ENCODE peak calls at places on chromosomes 13 and 19, in seven cellular contexts. F is EL, L is activated B cell treated with CpG ODN at 0.5 μM for 24 hours, B is mucosa of descending colon, Y is pulmonary artery endothelial cell, Q is BE2C, S is T-helper 2 cell. K is an unnamed sample.

GRCh38 chr13:52751196-52751595 is 11.6 kb upstream of the CNMD start:
- DNase-seq in F (no peak), L (no peak), B (no peak), Y (no peak), Q (no peak), S (no peak), K (no peak)

GRCh38 chr13:51523082-51523518 is 61.2 kb upstream of the WDFY2 start:
- DNase-seq in F (peak), L (no peak), B (no peak), Y (no peak), Q (peak), S (no peak), K (no peak)

GRCh38 chr13:59266478-59267063 is 897.2 kb downstream of the DIAPH3 start:
- DNase-seq in F (no peak), L (no peak), B (no peak), Y (peak), Q (no peak), S (no peak), K (no peak)

GRCh38 chr13:111296417-111296816 is 24.0 kb upstream of the TEX29 start:
- DNase-seq in F (no peak), L (no peak), B (no peak), Y (no peak), Q (no peak), S (no peak), K (no peak)

GRCh38 chr13:25990801-25991200 is 61.0 kb downstream of the SHISA2 start:
- DNase-seq in F (peak), L (no peak), B (no peak), Y (no peak), Q (no peak), S (no peak), K (no peak)

GRCh38 chr19:52554216-52554971 is 15.7 kb upstream of the ZNF701 start:
- DNase-seq in F (no peak), L (no peak), B (no peak), Y (no peak), Q (no peak), S (no peak), K (no peak)

GRCh38 chr19:45768644-45769053 is 403 bp downstream of the SIX5 start:
- DNase-seq in F (peak), L (peak), B (peak), Y (no peak), Q (no peak), S (no peak), K (peak)

GRCh38 chr19:17419154-17419490 is 725 bp upstream of the MVB12A start:
- DNase-seq in F (peak), L (no peak), B (no peak), Y (no peak), Q (no peak), S (no peak), K (no peak)

GRCh38 chr13:45690636-45691035 is 11.5 kb upstream of the CBY2 start:
- DNase-seq in F (no peak), L (no peak), B (no peak), Y (no peak), Q (no peak), S (no peak), K (no peak)

GRCh38 chr13:86813198-86813597 is 858.0 kb upstream of the SLITRK5 start:
- DNase-seq in F (no peak), L (no peak), B (no peak), Y (no peak), Q (no peak), S (no peak), K (no peak)

GRCh38 chr13:45280751-45281634 is 60.0 kb downstream of the TPT1 start:
- DNase-seq in F (peak), L (peak), B (peak), Y (peak), Q (peak), S (peak), K (peak)

GRCh38 chr13:82962422-82962821 is 919.9 kb downstream of the SLITRK1 start:
- DNase-seq in F (peak), L (no peak), B (no peak), Y (no peak), Q (no peak), S (no peak), K (no peak)

GRCh38 chr19:40585241-40585640 is 8.6 kb downstream of the SHKBP1 start:
- DNase-seq in F (no peak), L (no peak), B (no peak), Y (no peak), Q (no peak), S (no peak), K (no peak)

GRCh38 chr19:33938821-33939220 is 142.2 kb downstream of the KCTD15 start:
- DNase-seq in F (no peak), L (no peak), B (no peak), Y (no peak), Q (no peak), S (no peak), K (peak)